ENCODE peak calls at places on chromosome 21, in six cellular contexts. One of them, this sample, is unnamed.

GRCh38 chr21:27769763-27770162 is 802.9 kb upstream of the ADAMTS5 start:
- DNase-seq in H1: no peak
- DNase-seq in HepG2: no peak
- DNase-seq in GM12891: no peak
- DNase-seq in GM12878: no peak
- DNase-seq in K562: no peak
- DNase-seq in this sample: no peak

GRCh38 chr21:29431680-29432079 is 133.0 kb downstream of the BACH1 start:
- DNase-seq in K562: no peak
- DNase-seq in GM12891: no peak
- DNase-seq in GM12878: no peak
- DNase-seq in HepG2: no peak
- DNase-seq in H1: no peak
- DNase-seq in this sample: no peak

GRCh38 chr21:36111238-36111637 is 23.6 kb upstream of the CBR3 start:
- DNase-seq in K562: no peak
- DNase-seq in GM12891: no peak
- DNase-seq in GM12878: no peak
- DNase-seq in HepG2: no peak
- DNase-seq in H1: no peak
- DNase-seq in this sample: no peak

GRCh38 chr21:19236209-19236608 is 832.6 kb upstream of the TMPRSS15 start:
- DNase-seq in HepG2: no peak
- DNase-seq in K562: no peak
- DNase-seq in GM12891: no peak
- DNase-seq in H1: no peak
- DNase-seq in GM12878: no peak
- DNase-seq in this sample: no peak

GRCh38 chr21:33815153-33815707 is 100.4 kb downstream of the ATP5PO start:
- DNase-seq in HepG2: no peak
- DNase-seq in H1: no peak
- DNase-seq in K562: no peak
- DNase-seq in GM12891: no peak
- DNase-seq in GM12878: no peak
- DNase-seq in this sample: no peak

GRCh38 chr21:41142051-41142795 is 25.7 kb upstream of the BACE2 start:
- DNase-seq in GM12891: no peak
- DNase-seq in GM12878: no peak
- DNase-seq in H1: no peak
- DNase-seq in HepG2: peak; percentile 2
- DNase-seq in K562: no peak
- DNase-seq in this sample: no peak

GRCh38 chr21:40793057-40793456 is 53.9 kb downstream of the DSCAM start:
- DNase-seq in HepG2: no peak
- DNase-seq in GM12891: no peak
- DNase-seq in H1: no peak
- DNase-seq in K562: no peak
- DNase-seq in GM12878: no peak
- DNase-seq in this sample: no peak

GRCh38 chr21:14968821-14969220 is 96.0 kb downstream of the NRIP1 start:
- DNase-seq in HepG2: no peak
- DNase-seq in GM12878: no peak
- DNase-seq in K562: no peak
- DNase-seq in GM12891: no peak
- DNase-seq in H1: no peak
- DNase-seq in this sample: no peak

GRCh38 chr21:38843806-38844479 is 38.2 kb downstream of the ETS2 start:
- DNase-seq in K562: no peak
- DNase-seq in GM12891: no peak
- DNase-seq in GM12878: no peak
- DNase-seq in HepG2: no peak
- DNase-seq in H1: no peak
- DNase-seq in this sample: no peak

GRCh38 chr21:23887709-23888303 is 1719.5 kb downstream of the MRPL39 start:
- DNase-seq in H1: no peak
- DNase-seq in GM12891: no peak
- DNase-seq in K562: no peak
- DNase-seq in HepG2: no peak
- DNase-seq in GM12878: no peak
- DNase-seq in this sample: no peak

GRCh38 chr21:39004776-39005605 is 178.3 kb downstream of the PSMG1 start:
- DNase-seq in GM12878: no peak
- DNase-seq in H1: no peak
- DNase-seq in K562: peak; percentile 38
- DNase-seq in GM12891: no peak
- DNase-seq in HepG2: no peak
- DNase-seq in this sample: no peak

GRCh38 chr21:28754127-28754611 is 238.5 kb downstream of the LTN1 start:
- DNase-seq in GM12891: no peak
- DNase-seq in GM12878: no peak
- DNase-seq in HepG2: no peak
- DNase-seq in H1: no peak
- DNase-seq in K562: no peak
- DNase-seq in this sample: no peak

GRCh38 chr21:15190837-15191236 is 126.0 kb upstream of the NRIP1 start:
- DNase-seq in H1: no peak
- DNase-seq in K562: no peak
- DNase-seq in GM12878: no peak
- DNase-seq in HepG2: no peak
- DNase-seq in GM12891: no peak
- DNase-seq in this sample: no peak

GRCh38 chr21:38950388-38951094 is 144.8 kb downstream of the ETS2 start:
- DNase-seq in H1: no peak
- DNase-seq in GM12878: no peak
- DNase-seq in GM12891: no peak
- DNase-seq in HepG2: no peak
- DNase-seq in K562: no peak
- DNase-seq in this sample: no peak

GRCh38 chr21:44618504-44618903 is 6.6 kb downstream of the KRTAP10-8 start:
- DNase-seq in GM12878: no peak
- DNase-seq in H1: peak; percentile 50
- DNase-seq in GM12891: no peak
- DNase-seq in K562: no peak
- DNase-seq in HepG2: peak; percentile 16
- DNase-seq in this sample: no peak

DNA sequence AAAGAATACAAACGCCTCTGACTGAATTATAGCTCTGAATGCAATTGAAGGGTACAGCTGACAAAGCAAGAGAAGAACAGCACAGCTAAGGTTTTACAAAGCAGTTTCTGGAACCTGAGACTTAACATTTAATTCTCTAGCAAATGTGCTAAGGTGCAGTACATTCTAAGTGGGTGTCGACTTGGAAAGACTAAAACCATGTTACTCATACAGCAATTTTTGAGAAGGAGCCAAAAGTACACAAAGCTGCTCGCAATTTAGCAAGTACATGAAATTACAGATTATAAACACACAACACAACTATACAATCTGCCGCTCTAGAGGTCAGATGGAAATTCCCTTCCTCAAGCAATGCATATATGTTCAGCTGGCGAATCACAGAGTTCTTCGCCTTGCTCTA is 121.9 kb downstream of the TIAM1 start:
- DNase-seq in HepG2: no peak
- DNase-seq in GM12878: no peak
- DNase-seq in GM12891: no peak
- DNase-seq in H1: no peak
- DNase-seq in K562: no peak
- DNase-seq in this sample: no peak
- TF ChIP-seq TAF1 in HepG2: no peak
- TF ChIP-seq TAF1 in GM12878: no peak
- TF ChIP-seq TAF1 in GM12891: no peak
- TF ChIP-seq TAF1 in H1: no peak
- TF ChIP-seq TAF1 in K562: no peak
- TF ChIP-seq TAF1 in this sample: no peak

GRCh38 chr21:43188181-43188580 is 19.4 kb downstream of the CRYAA start:
- DNase-seq in GM12891: no peak
- DNase-seq in K562: no peak
- DNase-seq in HepG2: no peak
- DNase-seq in GM12878: no peak
- DNase-seq in H1: no peak
- DNase-seq in this sample: no peak

GRCh38 chr21:43187715-43188114 is 18.9 kb downstream of the CRYAA start:
- DNase-seq in K562: no peak
- DNase-seq in GM12891: no peak
- DNase-seq in GM12878: no peak
- DNase-seq in HepG2: no peak
- DNase-seq in H1: no peak
- DNase-seq in this sample: no peak

GRCh38 chr21:43190544-43191340 is 21.9 kb downstream of the CRYAA start:
- DNase-seq in H1: no peak
- DNase-seq in HepG2: no peak
- DNase-seq in K562: no peak
- DNase-seq in GM12891: no peak
- DNase-seq in GM12878: no peak
- DNase-seq in this sample: no peak

GRCh38 chr21:43189936-43190335 is 21.1 kb downstream of the CRYAA start:
- DNase-seq in HepG2: no peak
- DNase-seq in GM12878: no peak
- DNase-seq in GM12891: no peak
- DNase-seq in K562: no peak
- DNase-seq in H1: no peak
- DNase-seq in this sample: no peak

GRCh38 chr21:43188712-43189151 is 19.9 kb downstream of the CRYAA start:
- DNase-seq in K562: no peak
- DNase-seq in GM12878: no peak
- DNase-seq in H1: no peak
- DNase-seq in HepG2: no peak
- DNase-seq in GM12891: no peak
- DNase-seq in this sample: no peak
- TF ChIP-seq POLR2AphosphoS5 in K562: no peak
- TF ChIP-seq POLR2AphosphoS5 in GM12878: no peak
- TF ChIP-seq POLR2AphosphoS5 in H1: no peak
- TF ChIP-seq POLR2AphosphoS5 in HepG2: no peak
- TF ChIP-seq POLR2AphosphoS5 in GM12891: no peak
- TF ChIP-seq POLR2AphosphoS5 in this sample: no peak

DNA sequence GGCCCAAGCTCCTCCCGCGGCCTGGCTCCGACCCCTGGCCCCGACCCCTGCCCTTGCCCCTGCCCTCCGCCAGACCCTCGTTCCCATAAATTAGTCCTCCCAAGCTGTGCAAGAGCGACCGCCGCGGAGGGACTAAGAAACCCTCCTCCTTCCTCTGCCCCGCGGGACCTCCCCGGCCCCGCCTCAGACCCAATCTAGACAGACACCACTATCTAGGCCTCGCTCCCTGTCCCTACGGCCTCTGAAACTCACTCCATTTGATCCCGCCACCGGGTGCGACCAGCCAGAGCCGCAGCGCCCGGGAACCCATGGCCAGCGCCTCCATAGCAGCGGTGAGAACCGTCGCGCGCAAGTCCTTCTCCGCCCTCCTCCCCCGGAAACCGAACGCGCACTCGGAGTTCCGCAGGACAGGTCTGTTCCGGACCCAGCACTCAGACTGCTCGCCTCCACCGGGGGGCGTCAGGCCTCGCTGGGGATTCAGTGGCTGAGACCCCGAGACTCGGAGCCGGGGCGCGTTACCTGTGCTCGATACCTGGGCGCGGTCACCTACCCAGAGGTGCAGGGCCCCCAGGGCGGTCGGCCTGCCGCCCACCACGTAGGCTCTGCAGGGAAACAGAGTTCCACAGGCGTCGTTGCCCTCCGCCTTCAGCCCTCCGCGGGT is at the start of gene MRPL39:
- DNase-seq in GM12891: peak; percentile 83
- DNase-seq in HepG2: peak; percentile 81
- DNase-seq in H1: peak; percentile 94
- DNase-seq in K562: peak; percentile 89
- DNase-seq in GM12878: peak; percentile 62
- DNase-seq in this sample: peak; percentile 86
- TF ChIP-seq POLR2A in GM12891: peak; percentile 88
- TF ChIP-seq POLR2A in HepG2: peak; percentile 95
- TF ChIP-seq POLR2A in H1: peak; percentile 96
- TF ChIP-seq POLR2A in K562: peak; percentile 97
- TF ChIP-seq POLR2A in GM12878: peak; percentile 97
- TF ChIP-seq POLR2A in this sample: peak; percentile 91

GRCh38 chr21:46423546-46424061 is 35.1 kb upstream of the DIP2A start:
- DNase-seq in H1: no peak
- DNase-seq in K562: no peak
- DNase-seq in GM12891: no peak
- DNase-seq in GM12878: no peak
- DNase-seq in HepG2: no peak
- DNase-seq in this sample: no peak
- TF ChIP-seq TAF1 in H1: no peak
- TF ChIP-seq TAF1 in K562: no peak
- TF ChIP-seq TAF1 in GM12891: no peak
- TF ChIP-seq TAF1 in GM12878: no peak
- TF ChIP-seq TAF1 in HepG2: no peak
- TF ChIP-seq TAF1 in this sample: no peak